ENCODE peak calls at places on chromosomes 6 and 20, in five cellular contexts. V is left lung; P is stimulated activated CD4-positive, alpha-beta T cell treated with anti-CD3 and anti-CD28 coated beads, Interleukin-4, amount 100 ng/mL, for 24 hours; C is fibroblast of the conjunctiva; N is T-helper 1 cell. F is an unnamed sample.

GRCh38 chr20:62123450-62124118 is 1.3 kb downstream of the LSM14B start:
- DNase-seq in V (no peak), P (no peak), C (no peak), N (no peak), F (peak)

GRCh38 chr6:153104220-153104619 is 26.9 kb downstream of the RGS17 start:
- DNase-seq in V (no peak), P (no peak), C (no peak), N (no peak), F (peak)

GRCh38 chr6:126947070-126947469 is 171.4 kb upstream of the RSPO3 start:
- DNase-seq in V (no peak), P (no peak), C (no peak), N (no peak), F (peak)

GRCh38 chr6:39330057-39330456 is 7.6 kb upstream of the KCNK16 start:
- DNase-seq in V (no peak), P (no peak), C (no peak), N (no peak), F (no peak)

GRCh38 chr20:36147707-36148106 is 6.8 kb upstream of the EPB41L1 start:
- DNase-seq in V (peak), P (no peak), C (peak), N (no peak), F (peak)

GRCh38 chr6:16136536-16137450 is 7.9 kb downstream of the MYLIP start:
- DNase-seq in V (no peak), P (peak), C (peak), N (no peak), F (peak)

GRCh38 chr6:24766685-24767462 is 7.9 kb upstream of the GMNN start:
- DNase-seq in V (no peak), P (no peak), C (no peak), N (no peak), F (peak)

GRCh38 chr6:235763-236360 is 56.4 kb upstream of the DUSP22 start:
- DNase-seq in V (no peak), P (peak), C (peak), N (no peak), F (peak)

GRCh38 chr6:16729183-16729696 is 32.0 kb downstream of the ATXN1 start:
- DNase-seq in V (no peak), P (no peak), C (no peak), N (no peak), F (no peak)

GRCh38 chr20:16637814-16638213 is 64.6 kb upstream of the KIF16B start:
- DNase-seq in V (no peak), P (no peak), C (no peak), N (no peak), F (no peak)

GRCh38 chr6:106546322-106547052 is 82.8 kb downstream of the RTN4IP1 start:
- DNase-seq in V (no peak), P (peak), C (peak), N (no peak), F (peak)

GRCh38 chr6:30127238-30128093 is 8.5 kb upstream of the TRIM40 start:
- DNase-seq in V (no peak), P (no peak), C (no peak), N (no peak), F (no peak)

GRCh38 chr6:17167327-17167979 is 65.6 kb downstream of the STMND1 start:
- DNase-seq in V (no peak), P (no peak), C (peak), N (no peak), F (peak)

GRCh38 chr20:63536241-63536977 is 767 bp downstream of the PTK6 start:
- DNase-seq in V (peak), P (no peak), C (no peak), N (no peak), F (peak)

GRCh38 chr6:30837870-30838269 is 46.4 kb upstream of the DDR1 start:
- DNase-seq in V (no peak), P (no peak), C (no peak), N (no peak), F (no peak)

GRCh38 chr20:50017160-50017559 is 34.4 kb downstream of the SNAI1 start:
- DNase-seq in V (no peak), P (no peak), C (no peak), N (no peak), F (no peak)

GRCh38 chr6:31805939-31806469 is 762 bp downstream of the LSM2 start:
- DNase-seq in V (no peak), P (no peak), C (no peak), N (no peak), F (no peak)

F was measured in cardiac fibroblast.